ENCODE peak calls at places on chromosomes 13 and 19, in six cellular contexts. X is H1, V is A549, O is SK-N-SH, I is K562, A is HepG2. R is an unnamed sample.

GRCh38 chr19:16015805-16016173 is 60.5 kb upstream of the TPM4 start:
- DNase-seq in V (no peak), A (no peak), O (peak; percentile 6), I (no peak), X (no peak), R (no peak)

GRCh38 chr19:32396046-32396652 is 9.4 kb upstream of the DPY19L3 start:
- DNase-seq in X (no peak), I (no peak), A (no peak), O (no peak), V (no peak), R (no peak)

GRCh38 chr13:25827986-25828385 is 223.8 kb downstream of the SHISA2 start:
- DNase-seq in I (no peak), A (no peak), X (no peak), V (no peak), O (no peak), R (no peak)

GRCh38 chr13:28052945-28053344 is 47.4 kb downstream of the FLT3 start:
- DNase-seq in O (no peak), X (no peak), V (no peak), I (no peak), A (no peak), R (no peak)

GRCh38 chr19:13132471-13133166 is 14.6 kb downstream of the NACC1 start:
- DNase-seq in O (no peak), A (no peak), V (no peak), X (no peak), I (no peak), R (no peak)

GRCh38 chr19:18456974-18457373 is 19.0 kb upstream of the ISYNA1 start:
- DNase-seq in V (no peak), X (no peak), O (no peak), A (no peak), I (no peak), R (no peak)

GRCh38 chr13:66689628-66690027 is 540.5 kb downstream of the PCDH9 start:
- DNase-seq in O (peak; percentile 30), X (no peak), A (no peak), V (peak; percentile 50), I (no peak), R (no peak)

GRCh38 chr19:16051254-16052025 is 24.9 kb upstream of the TPM4 start:
- DNase-seq in X (no peak), I (peak; percentile 48), O (no peak), V (peak; percentile 53), A (no peak), R (no peak)

GRCh38 chr19:401836-402535 is 7.0 kb downstream of the C2CD4C start:
- DNase-seq in O (peak; percentile 77), X (no peak), V (no peak), A (no peak), I (no peak), R (no peak)

GRCh38 chr13:24680258-24680920 is at the start of gene ATP12A:
- DNase-seq in A (no peak), I (no peak), X (no peak), O (peak; percentile 59), V (no peak), R (no peak)

GRCh38 chr13:39607876-39608275 is 4.9 kb upstream of the LHFPL6 start:
- DNase-seq in V (no peak), I (no peak), A (no peak), X (no peak), O (no peak), R (no peak)

GRCh38 chr13:111253334-111253872 is 67.0 kb upstream of the TEX29 start:
- DNase-seq in V (no peak), O (no peak), I (no peak), X (no peak), A (no peak), R (no peak)

GRCh38 chr19:16198363-16198636 is 589 bp downstream of the AP1M1 start:
- DNase-seq in X (no peak), O (no peak), I (peak; percentile 50), V (no peak), A (no peak), R (no peak)

GRCh38 chr19:45423589-45424190 is at the start of gene ERCC1:
- DNase-seq in O (peak; percentile 98), A (peak; percentile 96), V (peak; percentile 98), I (peak; percentile 98), X (peak; percentile 98), R (peak; percentile 89)

GRCh38 chr19:45423033-45423588 is 606 bp downstream of the ERCC1 start:
- DNase-seq in O (no peak), A (no peak), X (no peak), I (no peak), V (no peak), R (no peak)

GRCh38 chr19:45421953-45422498 is 1.7 kb downstream of the ERCC1 start:
- DNase-seq in X (no peak), O (no peak), V (no peak), A (no peak), I (peak; percentile 5), R (no peak)

GRCh38 chr19:45420871-45421270 is 2.8 kb downstream of the ERCC1 start:
- DNase-seq in O (no peak), A (no peak), V (no peak), I (no peak), X (no peak), R (no peak)

DNA sequence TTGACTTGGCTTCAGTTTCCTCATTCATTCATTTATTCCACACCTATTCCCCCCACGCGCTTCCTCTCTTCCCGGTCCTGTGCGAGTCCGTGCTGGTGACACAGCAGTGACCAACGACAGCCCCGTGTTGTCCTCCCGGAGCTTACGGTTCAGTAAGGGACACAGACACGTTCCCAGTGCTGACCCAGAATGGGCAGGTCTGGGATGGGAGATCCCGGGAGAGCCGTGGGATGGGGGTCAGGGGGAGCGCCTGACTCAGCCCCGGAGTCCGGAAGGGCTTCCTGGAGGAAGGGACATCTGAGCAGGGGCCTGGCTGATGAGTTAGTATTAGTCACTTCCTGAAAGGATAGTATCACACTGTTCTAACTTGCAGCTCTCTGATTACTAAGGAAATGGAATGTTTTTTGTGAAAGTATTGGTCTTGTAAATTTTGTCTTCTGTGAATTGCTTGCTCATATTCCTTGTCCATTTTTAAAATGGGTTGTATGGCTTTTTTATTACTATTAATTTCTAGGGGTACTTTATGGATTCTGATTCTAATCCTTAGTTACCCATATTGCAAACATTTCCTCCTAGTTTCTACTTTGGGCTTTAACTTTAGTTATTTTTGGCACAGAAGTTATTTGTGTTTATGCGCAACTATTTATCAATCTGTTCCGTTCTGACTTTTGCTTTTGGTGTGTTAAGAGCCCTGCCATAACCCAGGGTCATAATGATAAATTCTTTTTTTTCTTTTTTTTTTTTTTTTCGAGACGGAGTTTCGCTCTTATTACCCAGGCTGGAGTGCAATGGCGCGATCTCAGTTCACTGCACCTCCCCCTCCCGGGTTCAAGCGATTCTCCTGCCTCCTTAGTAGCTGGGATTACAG is 708 bp upstream of the ERCC1 start:
- DNase-seq in O (peak; percentile 67), I (peak; percentile 69), X (no peak), V (peak; percentile 95), A (peak; percentile 86), R (no peak)
- TF ChIP-seq CHD2 in O (no peak), I (no peak), X (no peak), V (no peak), A (no peak), R (no peak)

GRCh38 chr19:30084390-30084819 is 142.4 kb downstream of the URI1 start:
- DNase-seq in V (no peak), O (peak; percentile 71), X (no peak), I (no peak), A (no peak), R (no peak)

GRCh38 chr19:30086916-30087315 is 144.9 kb downstream of the URI1 start:
- DNase-seq in O (no peak), V (no peak), A (no peak), I (no peak), X (no peak), R (no peak)

GRCh38 chr19:30083701-30084156 is 141.7 kb downstream of the URI1 start:
- DNase-seq in A (no peak), I (no peak), X (no peak), V (no peak), O (peak; percentile 62), R (no peak)

GRCh38 chr19:30086220-30086619 is 144.2 kb downstream of the URI1 start:
- DNase-seq in X (no peak), I (no peak), A (no peak), V (no peak), O (no peak), R (no peak)

DNA sequence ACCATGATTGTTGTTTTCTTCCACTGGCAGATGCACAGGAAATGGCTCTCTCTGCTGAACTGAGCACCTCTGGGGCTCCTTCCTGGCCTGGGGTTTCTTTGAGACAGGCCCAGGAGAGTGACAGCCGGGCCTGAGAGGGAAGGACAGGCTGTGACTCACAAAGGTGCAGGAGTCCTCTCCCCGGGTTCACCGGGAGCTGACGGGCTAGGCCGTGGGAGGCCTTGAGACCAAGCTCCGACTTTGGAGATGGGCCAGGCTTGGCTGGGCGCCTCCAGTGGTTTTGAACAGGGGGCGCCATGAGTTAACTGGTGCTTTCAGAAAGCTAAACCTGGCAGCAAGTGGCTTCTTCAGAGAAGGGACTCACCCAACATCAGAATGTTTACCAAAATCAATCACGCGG is 143.4 kb downstream of the URI1 start:
- DNase-seq in I (peak; percentile 23), V (peak; percentile 25), A (peak; percentile 4), O (peak; percentile 67), X (peak; percentile 13), R (no peak)
- TF ChIP-seq CHD2 in I (no peak), V (no peak), A (no peak), O (no peak), X (no peak), R (no peak)

DNA sequence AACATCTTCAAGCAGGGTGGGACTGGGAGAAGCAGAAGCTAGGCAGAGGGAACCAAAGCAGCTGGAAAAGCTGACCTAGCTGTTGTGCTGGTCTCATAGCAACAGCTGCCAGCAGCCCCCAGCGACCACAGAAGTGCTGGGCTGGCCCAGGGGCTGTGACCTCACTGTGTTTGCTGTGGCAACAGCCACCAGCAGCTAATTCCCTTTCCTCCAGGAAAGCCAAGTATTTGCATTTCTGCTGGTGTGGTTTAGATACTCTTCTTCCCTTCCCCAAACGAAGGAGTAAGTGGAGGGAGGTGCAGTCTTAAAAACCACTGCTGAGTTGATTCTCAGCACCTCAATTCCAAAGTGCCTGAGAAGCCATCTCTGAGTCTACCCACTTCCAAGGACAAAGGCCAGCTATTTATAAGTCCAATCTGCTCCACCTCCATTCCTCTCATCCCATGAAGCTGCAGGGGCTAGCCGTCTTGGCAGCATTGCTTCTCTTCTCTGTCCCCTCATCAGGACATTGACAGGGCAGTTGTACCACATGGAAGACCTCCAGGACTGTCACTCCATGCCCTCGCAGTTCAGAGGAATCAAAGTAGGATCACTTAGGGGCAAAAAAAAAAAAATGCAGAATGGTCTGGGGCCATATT is 11.5 kb upstream of the CCDC97 start:
- DNase-seq in V (no peak), O (no peak), X (no peak), I (no peak), A (no peak), R (no peak)
- TF ChIP-seq CHD2 in V (no peak), O (no peak), X (no peak), I (no peak), A (no peak), R (no peak)

DNA sequence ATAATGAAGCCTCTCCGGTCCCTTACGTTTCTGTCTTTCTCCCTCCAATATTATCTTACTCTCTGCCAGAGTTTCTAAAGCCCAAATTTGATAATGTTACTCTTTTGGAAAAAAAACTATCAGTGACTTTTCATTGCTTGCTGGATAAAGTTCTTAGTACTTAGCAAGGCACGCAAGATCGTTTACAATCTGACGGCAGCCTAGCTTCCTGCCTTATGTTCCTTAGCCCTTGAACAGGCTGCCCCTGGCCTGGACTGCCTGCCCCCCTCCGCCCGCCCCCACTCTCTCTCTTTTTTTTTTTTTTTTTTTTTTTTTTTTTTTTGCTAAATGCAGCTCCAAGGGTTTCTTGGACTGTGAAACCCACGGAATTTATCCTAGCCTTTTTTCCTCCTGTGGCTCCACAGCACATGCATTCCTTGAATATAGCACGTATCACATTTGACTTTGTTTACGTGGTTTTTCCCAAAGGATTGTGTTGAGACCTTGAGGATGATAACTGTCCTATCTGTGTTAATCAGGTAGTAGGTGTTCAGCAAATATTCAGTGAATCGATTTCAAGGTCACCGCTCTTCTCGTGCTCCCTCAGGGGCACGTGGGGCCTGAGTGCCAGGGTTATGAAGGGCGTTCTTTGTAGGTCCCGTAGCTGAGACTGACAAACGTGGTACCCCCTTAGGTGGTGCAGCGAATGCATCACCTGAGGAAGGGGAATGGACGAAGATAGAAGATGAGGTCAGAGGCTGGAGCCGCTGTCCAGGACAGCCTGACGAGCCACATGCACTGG is 130.9 kb upstream of the RNF113B start:
- DNase-seq in X (no peak), V (no peak), I (no peak), A (no peak), O (no peak), R (no peak)
- TF ChIP-seq CHD2 in X (no peak), V (no peak), I (no peak), A (no peak), O (no peak), R (no peak)

R was measured in GM12878.